ENCODE peak calls at places on chromosomes 13 and 19, in ten cellular contexts. One of them, this sample, is unnamed.

GRCh38 chr19:49677901-49678674 is 1.0 kb downstream of the PRMT1 start:
- DNase-seq in suprapubic skin: no peak
- DNase-seq in omental fat pad: peak
- DNase-seq in EL: peak
- DNase-seq in MV-4-11: peak
- DNase-seq in NCI-H510A: peak
- DNase-seq in GM13976: peak
- DNase-seq in anterior cingulate cortex: peak
- DNase-seq in foreskin fibroblast: no peak
- DNase-seq in fibroblast of pulmonary artery: peak
- DNase-seq in this sample: peak

GRCh38 chr19:18170714-18171255 is 2.8 kb upstream of the IFI30 start:
- DNase-seq in suprapubic skin: no peak
- DNase-seq in omental fat pad: no peak
- DNase-seq in EL: no peak
- DNase-seq in MV-4-11: peak
- DNase-seq in NCI-H510A: no peak
- DNase-seq in GM13976: peak
- DNase-seq in anterior cingulate cortex: no peak
- DNase-seq in foreskin fibroblast: no peak
- DNase-seq in fibroblast of pulmonary artery: no peak
- DNase-seq in this sample: no peak

GRCh38 chr13:80338781-80339577 is 1.9 kb downstream of the SPRY2 start:
- DNase-seq in suprapubic skin: peak
- DNase-seq in omental fat pad: peak
- DNase-seq in EL: peak
- DNase-seq in MV-4-11: peak
- DNase-seq in NCI-H510A: no peak
- DNase-seq in GM13976: peak
- DNase-seq in anterior cingulate cortex: peak
- DNase-seq in foreskin fibroblast: peak
- DNase-seq in fibroblast of pulmonary artery: peak
- DNase-seq in this sample: peak

GRCh38 chr13:78657699-78658629 is 991 bp downstream of the OBI1 start:
- DNase-seq in suprapubic skin: no peak
- DNase-seq in omental fat pad: no peak
- DNase-seq in EL: peak
- DNase-seq in MV-4-11: peak
- DNase-seq in NCI-H510A: no peak
- DNase-seq in GM13976: peak
- DNase-seq in anterior cingulate cortex: no peak
- DNase-seq in foreskin fibroblast: no peak
- DNase-seq in fibroblast of pulmonary artery: peak
- DNase-seq in this sample: peak

GRCh38 chr19:40150170-40150569 is 41.1 kb upstream of the MAP3K10 start:
- DNase-seq in suprapubic skin: peak
- DNase-seq in omental fat pad: no peak
- DNase-seq in EL: no peak
- DNase-seq in MV-4-11: no peak
- DNase-seq in NCI-H510A: no peak
- DNase-seq in GM13976: no peak
- DNase-seq in anterior cingulate cortex: no peak
- DNase-seq in foreskin fibroblast: peak
- DNase-seq in fibroblast of pulmonary artery: peak
- DNase-seq in this sample: no peak

GRCh38 chr13:53010374-53011105 is 18.1 kb upstream of the OLFM4 start:
- DNase-seq in suprapubic skin: no peak
- DNase-seq in omental fat pad: no peak
- DNase-seq in EL: no peak
- DNase-seq in MV-4-11: no peak
- DNase-seq in NCI-H510A: no peak
- DNase-seq in GM13976: no peak
- DNase-seq in anterior cingulate cortex: no peak
- DNase-seq in foreskin fibroblast: no peak
- DNase-seq in fibroblast of pulmonary artery: no peak
- DNase-seq in this sample: peak

GRCh38 chr13:99354371-99354951 is 47.3 kb upstream of the GPR183 start:
- DNase-seq in suprapubic skin: no peak
- DNase-seq in omental fat pad: no peak
- DNase-seq in EL: peak
- DNase-seq in MV-4-11: peak
- DNase-seq in NCI-H510A: no peak
- DNase-seq in GM13976: no peak
- DNase-seq in anterior cingulate cortex: no peak
- DNase-seq in foreskin fibroblast: no peak
- DNase-seq in fibroblast of pulmonary artery: no peak
- DNase-seq in this sample: no peak

GRCh38 chr13:25455146-25455545 is 83.4 kb downstream of the ATP8A2 start:
- DNase-seq in suprapubic skin: no peak
- DNase-seq in omental fat pad: no peak
- DNase-seq in EL: no peak
- DNase-seq in MV-4-11: no peak
- DNase-seq in NCI-H510A: no peak
- DNase-seq in GM13976: no peak
- DNase-seq in anterior cingulate cortex: no peak
- DNase-seq in foreskin fibroblast: no peak
- DNase-seq in fibroblast of pulmonary artery: no peak
- DNase-seq in this sample: no peak

GRCh38 chr13:98482476-98483444 is 94.1 kb downstream of the STK24 start:
- DNase-seq in suprapubic skin: no peak
- DNase-seq in omental fat pad: no peak
- DNase-seq in EL: peak
- DNase-seq in MV-4-11: peak
- DNase-seq in NCI-H510A: no peak
- DNase-seq in GM13976: peak
- DNase-seq in anterior cingulate cortex: peak
- DNase-seq in foreskin fibroblast: peak
- DNase-seq in fibroblast of pulmonary artery: peak
- DNase-seq in this sample: peak

GRCh38 chr13:31588331-31588730 is 151.0 kb upstream of the RXFP2 start:
- DNase-seq in suprapubic skin: no peak
- DNase-seq in omental fat pad: no peak
- DNase-seq in EL: no peak
- DNase-seq in MV-4-11: no peak
- DNase-seq in NCI-H510A: no peak
- DNase-seq in GM13976: no peak
- DNase-seq in anterior cingulate cortex: no peak
- DNase-seq in foreskin fibroblast: no peak
- DNase-seq in fibroblast of pulmonary artery: no peak
- DNase-seq in this sample: no peak

GRCh38 chr19:12194827-12195500 is 32.1 kb downstream of the ZNF136 start:
- DNase-seq in suprapubic skin: peak
- DNase-seq in omental fat pad: peak
- DNase-seq in EL: no peak
- DNase-seq in MV-4-11: no peak
- DNase-seq in NCI-H510A: no peak
- DNase-seq in GM13976: peak
- DNase-seq in anterior cingulate cortex: peak
- DNase-seq in foreskin fibroblast: peak
- DNase-seq in fibroblast of pulmonary artery: peak
- DNase-seq in this sample: no peak

GRCh38 chr19:41871573-41872383 is 5.3 kb upstream of the CD79A start:
- DNase-seq in suprapubic skin: no peak
- DNase-seq in omental fat pad: no peak
- DNase-seq in EL: peak
- DNase-seq in MV-4-11: peak
- DNase-seq in NCI-H510A: no peak
- DNase-seq in GM13976: peak
- DNase-seq in anterior cingulate cortex: no peak
- DNase-seq in foreskin fibroblast: no peak
- DNase-seq in fibroblast of pulmonary artery: no peak
- DNase-seq in this sample: no peak

GRCh38 chr13:73141292-73141771 is 82.5 kb downstream of the KLF5 start:
- DNase-seq in suprapubic skin: no peak
- DNase-seq in omental fat pad: no peak
- DNase-seq in EL: no peak
- DNase-seq in MV-4-11: no peak
- DNase-seq in NCI-H510A: no peak
- DNase-seq in GM13976: no peak
- DNase-seq in anterior cingulate cortex: no peak
- DNase-seq in foreskin fibroblast: no peak
- DNase-seq in fibroblast of pulmonary artery: peak
- DNase-seq in this sample: no peak

GRCh38 chr19:11482384-11483050 is 1.7 kb upstream of the ELAVL3 start:
- DNase-seq in suprapubic skin: peak
- DNase-seq in omental fat pad: peak
- DNase-seq in EL: peak
- DNase-seq in MV-4-11: peak
- DNase-seq in NCI-H510A: peak
- DNase-seq in GM13976: peak
- DNase-seq in anterior cingulate cortex: peak
- DNase-seq in foreskin fibroblast: peak
- DNase-seq in fibroblast of pulmonary artery: peak
- DNase-seq in this sample: peak

GRCh38 chr19:29367701-29368306 is 154.9 kb upstream of the UQCRFS1 start:
- DNase-seq in suprapubic skin: no peak
- DNase-seq in omental fat pad: no peak
- DNase-seq in EL: no peak
- DNase-seq in MV-4-11: no peak
- DNase-seq in NCI-H510A: no peak
- DNase-seq in GM13976: peak
- DNase-seq in anterior cingulate cortex: no peak
- DNase-seq in foreskin fibroblast: no peak
- DNase-seq in fibroblast of pulmonary artery: no peak
- DNase-seq in this sample: no peak

GRCh38 chr13:47250141-47250540 is 353.3 kb upstream of the HTR2A start:
- DNase-seq in suprapubic skin: no peak
- DNase-seq in omental fat pad: no peak
- DNase-seq in EL: peak
- DNase-seq in MV-4-11: no peak
- DNase-seq in NCI-H510A: no peak
- DNase-seq in GM13976: no peak
- DNase-seq in anterior cingulate cortex: no peak
- DNase-seq in foreskin fibroblast: peak
- DNase-seq in fibroblast of pulmonary artery: peak
- DNase-seq in this sample: no peak

GRCh38 chr19:31378404-31378803 is 29.2 kb upstream of the TSHZ3 start:
- DNase-seq in suprapubic skin: no peak
- DNase-seq in omental fat pad: no peak
- DNase-seq in EL: peak
- DNase-seq in MV-4-11: peak
- DNase-seq in NCI-H510A: no peak
- DNase-seq in GM13976: no peak
- DNase-seq in anterior cingulate cortex: no peak
- DNase-seq in foreskin fibroblast: peak
- DNase-seq in fibroblast of pulmonary artery: peak
- DNase-seq in this sample: peak

GRCh38 chr19:50835785-50836542 is 2.6 kb upstream of the KLK15 start:
- DNase-seq in suprapubic skin: no peak
- DNase-seq in omental fat pad: peak
- DNase-seq in EL: peak
- DNase-seq in MV-4-11: peak
- DNase-seq in NCI-H510A: no peak
- DNase-seq in GM13976: peak
- DNase-seq in anterior cingulate cortex: peak
- DNase-seq in foreskin fibroblast: peak
- DNase-seq in fibroblast of pulmonary artery: peak
- DNase-seq in this sample: peak

GRCh38 chr13:113041293-113041690 is 64.3 kb upstream of the F7 start:
- DNase-seq in suprapubic skin: no peak
- DNase-seq in omental fat pad: no peak
- DNase-seq in EL: no peak
- DNase-seq in MV-4-11: no peak
- DNase-seq in NCI-H510A: no peak
- DNase-seq in GM13976: no peak
- DNase-seq in anterior cingulate cortex: peak
- DNase-seq in foreskin fibroblast: no peak
- DNase-seq in fibroblast of pulmonary artery: no peak
- DNase-seq in this sample: no peak

GRCh38 chr13:42170029-42170428 is 101.9 kb upstream of the AKAP11 start:
- DNase-seq in suprapubic skin: no peak
- DNase-seq in omental fat pad: no peak
- DNase-seq in EL: no peak
- DNase-seq in MV-4-11: no peak
- DNase-seq in NCI-H510A: no peak
- DNase-seq in GM13976: no peak
- DNase-seq in anterior cingulate cortex: no peak
- DNase-seq in foreskin fibroblast: no peak
- DNase-seq in fibroblast of pulmonary artery: no peak
- DNase-seq in this sample: no peak

GRCh38 chr13:28794370-28794769 is 25.8 kb upstream of the MTUS2 start:
- DNase-seq in suprapubic skin: no peak
- DNase-seq in omental fat pad: no peak
- DNase-seq in EL: no peak
- DNase-seq in MV-4-11: no peak
- DNase-seq in NCI-H510A: no peak
- DNase-seq in GM13976: no peak
- DNase-seq in anterior cingulate cortex: no peak
- DNase-seq in foreskin fibroblast: no peak
- DNase-seq in fibroblast of pulmonary artery: no peak
- DNase-seq in this sample: no peak

GRCh38 chr13:95797016-95797415 is 120.1 kb downstream of the DNAJC3 start:
- DNase-seq in suprapubic skin: no peak
- DNase-seq in omental fat pad: no peak
- DNase-seq in EL: no peak
- DNase-seq in MV-4-11: no peak
- DNase-seq in NCI-H510A: no peak
- DNase-seq in GM13976: no peak
- DNase-seq in anterior cingulate cortex: no peak
- DNase-seq in foreskin fibroblast: no peak
- DNase-seq in fibroblast of pulmonary artery: no peak
- DNase-seq in this sample: no peak

GRCh38 chr13:24502567-24503375 is 9.8 kb downstream of the PARP4 start:
- DNase-seq in suprapubic skin: no peak
- DNase-seq in omental fat pad: no peak
- DNase-seq in EL: peak
- DNase-seq in MV-4-11: no peak
- DNase-seq in NCI-H510A: no peak
- DNase-seq in GM13976: no peak
- DNase-seq in anterior cingulate cortex: no peak
- DNase-seq in foreskin fibroblast: peak
- DNase-seq in fibroblast of pulmonary artery: peak
- DNase-seq in this sample: peak

This sample was measured in HT1080.